ENCODE peak calls at places on chromosomes 4 and X, in five cellular contexts. D, H, A, T and L are unnamed samples.

GRCh38 chr4:185865901-185866328 is 53.9 kb upstream of the SORBS2 start:
- DNase-seq in D (no peak), H (peak), A (peak), T (no peak), L (no peak)

GRCh38 chr4:153822316-153822715 is 33.4 kb upstream of the SFRP2 start:
- DNase-seq in D (no peak), H (no peak), A (no peak), T (no peak), L (no peak)

GRCh38 chrX:40646489-40647306 is 663 bp downstream of the CXorf38 start:
- DNase-seq in D (peak), H (peak), A (peak), T (peak), L (no peak)

GRCh38 chr4:47839259-47839658 is 1.4 kb upstream of the CORIN start:
- DNase-seq in D (no peak), H (peak), A (peak), T (no peak), L (no peak)

GRCh38 chr4:174204194-174204831 is 79.2 kb downstream of the FBXO8 start:
- DNase-seq in D (no peak), H (no peak), A (no peak), T (no peak), L (no peak)

GRCh38 chr4:6217716-6218381 is 17.5 kb upstream of the JAKMIP1 start:
- DNase-seq in D (no peak), H (no peak), A (no peak), T (no peak), L (no peak)

GRCh38 chr4:112515278-112516075 is 503 bp downstream of the NEUROG2 start:
- DNase-seq in D (no peak), H (peak), A (peak), T (peak), L (no peak)

GRCh38 chrX:68947882-68948605 is 119.2 kb downstream of the EFNB1 start:
- DNase-seq in D (no peak), H (no peak), A (no peak), T (no peak), L (no peak)

GRCh38 chr4:185839204-185839712 is 27.3 kb upstream of the SORBS2 start:
- DNase-seq in D (no peak), H (peak), A (peak), T (peak), L (peak)

GRCh38 chr4:10063544-10064300 is 42.4 kb upstream of the SLC2A9 start:
- DNase-seq in D (peak), H (peak), A (peak), T (no peak), L (peak)

GRCh38 chr4:150415213-150415612 is 166.7 kb upstream of the MAB21L2 start:
- DNase-seq in D (no peak), H (no peak), A (no peak), T (no peak), L (no peak)

GRCh38 chrX:119075271-119075670 is 2.5 kb downstream of the CT47C1 start:
- DNase-seq in D (no peak), H (no peak), A (no peak), T (no peak), L (no peak)

GRCh38 chr4:16140520-16141249 is 56.9 kb upstream of the PROM1 start:
- DNase-seq in D (no peak), H (peak), A (peak), T (no peak), L (peak)

GRCh38 chr4:168791376-168791775 is 218.7 kb downstream of the CBR4 start:
- DNase-seq in D (no peak), H (no peak), A (no peak), T (no peak), L (no peak)

GRCh38 chr4:186078977-186079697 is 10.2 kb downstream of the TLR3 start:
- DNase-seq in D (no peak), H (peak), A (peak), T (no peak), L (no peak)

GRCh38 chr4:99998062-99998880 is 48.2 kb upstream of the H2AZ1 start:
- DNase-seq in D (no peak), H (peak), A (peak), T (no peak), L (no peak)

GRCh38 chr4:10737335-10737734 is 52.8 kb upstream of the CLNK start:
- DNase-seq in D (no peak), H (no peak), A (peak), T (no peak), L (no peak)

GRCh38 chrX:125103693-125104092 is 216.0 kb upstream of the TEX13C start:
- DNase-seq in D (no peak), H (no peak), A (no peak), T (no peak), L (no peak)

GRCh38 chr4:151322565-151322964 is 2.8 kb downstream of the SH3D19 start:
- DNase-seq in D (no peak), H (no peak), A (no peak), T (no peak), L (no peak)

GRCh38 chr4:6126971-6127745 is 73.2 kb downstream of the JAKMIP1 start:
- DNase-seq in D (no peak), H (no peak), A (no peak), T (no peak), L (no peak)

GRCh38 chr4:35966558-35966957 is 277.8 kb downstream of the ARAP2 start:
- DNase-seq in D (no peak), H (no peak), A (no peak), T (no peak), L (no peak)

DNA sequence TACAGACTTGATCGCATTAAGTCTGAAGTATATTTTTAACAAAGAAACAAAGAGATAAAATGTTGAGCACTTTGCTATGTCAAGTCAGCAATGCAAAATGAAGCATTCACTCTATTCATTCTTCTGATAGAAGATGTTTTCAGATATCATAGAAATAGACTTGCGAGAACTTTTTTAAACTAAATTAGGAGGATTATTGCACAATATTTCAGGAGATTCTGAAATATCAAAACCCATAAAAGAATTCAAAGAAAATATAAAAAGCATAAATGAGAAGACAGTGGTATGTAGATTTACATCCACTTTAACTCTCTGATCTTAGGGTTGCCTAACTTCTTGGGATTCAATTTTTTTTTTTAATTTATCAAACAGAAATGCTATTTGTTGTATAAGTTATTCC is 81.1 kb upstream of the PABPC4L start:
- DNase-seq in D (no peak), H (no peak), A (no peak), T (no peak), L (no peak)
- TF ChIP-seq CTCF in D (no peak), H (no peak), A (no peak), T (no peak), L (no peak)

DNA sequence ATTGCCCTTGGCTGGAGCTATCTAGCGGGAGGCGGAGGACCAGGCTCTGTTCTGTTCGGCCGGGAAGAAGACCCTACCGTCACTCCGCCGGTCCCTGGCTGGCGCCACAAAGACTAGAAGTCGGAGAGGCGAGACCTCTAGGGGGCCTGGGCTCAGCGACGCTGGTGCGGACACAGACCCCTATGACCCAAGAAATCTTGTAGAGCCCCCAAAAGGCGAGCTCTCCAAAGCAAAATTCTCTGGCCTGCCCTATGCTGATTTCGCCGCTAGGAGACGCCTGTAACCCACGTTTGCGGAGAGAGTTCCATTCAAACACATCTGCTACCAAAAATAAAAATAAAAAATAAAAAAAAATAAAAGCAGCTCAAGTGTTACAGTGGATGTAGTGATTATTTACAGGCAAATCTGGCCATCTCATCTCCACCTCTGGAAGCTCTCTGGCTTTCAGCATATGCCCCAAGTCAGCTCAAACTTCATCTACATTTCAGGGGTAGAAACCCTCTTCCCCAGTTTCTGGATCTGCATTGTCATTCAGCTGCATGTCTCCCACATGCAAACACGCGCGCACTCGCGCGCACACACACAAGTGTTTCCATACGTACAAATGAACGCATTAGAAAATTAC is 2.4 kb upstream of the PCDH10 start:
- DNase-seq in D (no peak), H (peak), A (peak), T (no peak), L (no peak)
- TF ChIP-seq CTCF in D (peak), H (peak), A (peak), T (no peak), L (peak)

GRCh38 chrX:1537031-1537715 is at the start of gene P2RY8:
- DNase-seq in D (peak), H (no peak), A (peak), T (peak), L (no peak)
- TF ChIP-seq CTCF in D (no peak), H (no peak), A (no peak), T (no peak), L (no peak)

GRCh38 chrX:153642313-153642654 is 4.7 kb upstream of the DUSP9 start:
- DNase-seq in D (no peak), H (peak), A (no peak), T (no peak), L (no peak)

GRCh38 chrX:153642655-153643430 is 4.2 kb upstream of the DUSP9 start:
- DNase-seq in D (no peak), H (no peak), A (no peak), T (no peak), L (no peak)

GRCh38 chrX:153645151-153645550 is 1.9 kb upstream of the DUSP9 start:
- DNase-seq in D (no peak), H (no peak), A (no peak), T (no peak), L (no peak)

GRCh38 chrX:153644356-153645125 is 2.5 kb upstream of the DUSP9 start:
- DNase-seq in D (peak), H (peak), A (no peak), T (no peak), L (no peak)

DNA sequence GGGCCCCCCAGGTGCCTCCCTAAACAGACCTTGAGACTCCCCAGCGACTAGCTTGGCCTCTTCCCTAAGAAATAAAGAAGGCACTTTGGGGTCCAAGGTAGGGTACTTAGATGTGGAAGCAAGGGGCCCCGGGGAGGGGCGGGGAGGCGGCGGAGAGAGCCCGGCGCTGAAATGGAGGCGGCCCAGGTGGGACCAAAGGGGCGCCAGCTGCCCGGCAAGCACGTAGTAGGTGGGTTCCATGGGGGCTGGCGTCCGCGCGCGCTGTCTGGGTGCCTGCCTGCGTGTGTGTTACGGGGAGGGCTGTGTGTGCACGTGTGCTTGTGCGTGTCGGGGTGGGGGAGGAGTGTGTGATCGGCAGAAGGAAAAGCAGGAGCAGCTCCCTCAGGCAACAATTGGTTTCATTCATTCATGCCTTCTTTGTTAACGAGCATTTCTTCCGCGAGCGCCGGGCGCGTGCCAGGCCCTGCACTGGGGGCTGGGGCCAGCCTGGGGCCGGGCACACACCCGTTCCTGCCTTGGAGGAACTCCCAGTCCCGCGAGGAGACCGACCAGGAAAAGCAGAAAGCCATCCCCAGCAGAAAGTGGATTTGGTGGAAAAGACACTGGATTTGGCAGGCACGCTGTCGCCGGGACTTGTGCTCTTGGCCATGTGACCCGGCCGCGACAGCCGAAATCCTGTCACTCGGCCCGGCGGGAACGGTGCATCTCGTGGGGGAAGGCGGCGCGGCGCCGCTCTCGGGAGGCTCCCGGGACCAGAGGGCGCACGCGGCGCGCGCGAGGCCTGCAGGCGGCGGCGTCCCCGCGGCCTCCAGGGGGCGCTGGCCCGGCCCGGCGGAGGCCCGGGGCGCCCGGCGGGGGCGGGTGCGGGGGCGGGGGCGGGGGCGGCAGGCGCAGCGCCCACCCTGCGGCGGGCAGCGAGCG is 3.3 kb upstream of the DUSP9 start:
- DNase-seq in D (no peak), H (peak), A (no peak), T (no peak), L (no peak)
- TF ChIP-seq CTCF in D (peak), H (no peak), A (no peak), T (no peak), L (no peak)

DNA sequence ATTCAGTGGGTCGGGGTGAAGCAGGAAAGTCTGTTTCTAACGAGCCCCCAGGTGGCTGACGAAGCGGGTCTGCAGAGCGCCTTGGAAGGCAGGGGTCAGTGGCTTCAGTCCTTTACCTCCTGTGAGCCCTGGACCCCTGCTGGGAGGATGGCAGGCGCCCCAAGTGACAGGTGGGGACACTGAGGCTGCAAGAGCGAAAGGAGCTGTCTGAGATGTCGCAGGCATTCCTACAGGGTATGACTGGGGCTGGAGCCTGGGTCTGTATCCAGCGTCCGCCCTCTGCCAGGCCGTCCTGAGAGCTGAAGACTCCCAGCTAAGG is 103.1 kb downstream of the PSAPL1 start:
- DNase-seq in D (no peak), H (no peak), A (no peak), T (no peak), L (no peak)
- TF ChIP-seq CTCF in D (no peak), H (no peak), A (no peak), T (no peak), L (no peak)

DNA sequence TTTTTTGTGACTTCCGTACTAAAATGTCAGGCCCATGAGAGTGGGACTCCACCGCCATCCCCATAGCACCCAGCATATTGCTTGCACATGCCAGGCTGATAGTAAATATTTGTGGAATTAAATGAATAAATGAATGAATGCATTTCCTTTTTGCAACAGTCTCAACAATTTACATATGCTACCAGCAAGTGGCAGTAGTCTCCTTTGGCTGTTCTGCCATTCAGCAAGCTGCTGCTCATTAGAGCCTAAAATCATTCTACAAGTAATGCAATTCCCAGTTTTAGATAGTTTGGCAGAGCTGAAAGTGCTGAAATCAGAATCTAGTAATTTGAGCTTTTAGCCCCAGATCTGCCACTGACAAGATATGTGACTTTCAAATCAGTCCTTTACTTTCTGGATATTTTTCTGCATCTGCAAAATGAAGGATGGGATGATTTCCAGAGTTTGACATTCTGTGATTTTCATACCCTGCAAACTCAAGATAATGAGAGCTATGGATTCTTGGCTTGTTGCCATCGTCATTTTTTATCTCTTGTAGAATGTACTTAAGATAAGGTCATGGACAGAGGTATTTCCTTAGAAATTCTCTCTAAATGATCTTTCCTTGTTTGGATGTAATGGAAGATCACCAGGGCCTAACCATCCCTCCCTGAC is 35.7 kb upstream of the INTS6L start:
- DNase-seq in D (no peak), H (peak), A (peak), T (no peak), L (no peak)
- TF ChIP-seq CTCF in D (peak), H (peak), A (peak), T (no peak), L (peak)

DNA sequence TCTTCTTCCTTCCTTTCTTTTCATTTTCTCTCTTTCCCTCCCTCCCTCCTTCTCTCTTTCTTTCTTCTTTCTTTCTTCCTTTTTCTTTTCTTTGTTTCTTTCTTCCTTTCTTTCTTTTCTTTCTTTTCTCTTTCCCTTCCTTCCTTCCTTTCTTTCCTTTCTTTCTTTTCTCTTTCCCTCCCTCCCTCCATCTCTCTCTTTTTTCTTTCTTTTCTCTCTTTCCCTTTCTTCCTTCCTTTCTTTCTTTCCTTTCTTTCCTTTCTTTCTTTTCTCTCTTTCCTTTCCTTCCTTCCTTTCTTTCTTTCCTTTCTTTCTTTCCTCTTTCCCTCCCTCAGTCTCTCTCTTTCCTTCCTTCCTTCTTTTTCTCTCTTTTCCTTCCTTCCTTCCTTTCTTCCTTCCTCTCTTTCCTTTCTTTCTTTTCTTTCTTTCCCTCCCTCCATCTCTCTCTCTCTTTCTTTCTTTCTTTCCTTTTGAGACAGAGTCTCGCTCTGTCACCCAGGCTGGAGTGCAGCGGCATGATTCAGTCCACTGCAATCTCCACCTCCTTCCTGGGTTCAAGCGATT is 44.4 kb downstream of the CRLF2 start:
- DNase-seq in D (no peak), H (no peak), A (no peak), T (no peak), L (no peak)
- TF ChIP-seq CTCF in D (no peak), H (no peak), A (no peak), T (no peak), L (no peak)

GRCh38 chrX:149650162-149650561 is 18.6 kb upstream of the TMEM185A start:
- DNase-seq in D (no peak), H (no peak), A (no peak), T (no peak), L (no peak)

GRCh38 chrX:149652232-149652981 is 20.8 kb upstream of the TMEM185A start:
- DNase-seq in D (no peak), H (no peak), A (no peak), T (no peak), L (no peak)

GRCh38 chrX:149647505-149647904 is 15.9 kb upstream of the TMEM185A start:
- DNase-seq in D (no peak), H (no peak), A (no peak), T (no peak), L (no peak)

GRCh38 chrX:149643496-149643895 is 11.9 kb upstream of the TMEM185A start:
- DNase-seq in D (no peak), H (no peak), A (no peak), T (no peak), L (no peak)

GRCh38 chrX:149648932-149649331 is 17.3 kb upstream of the TMEM185A start:
- DNase-seq in D (no peak), H (no peak), A (no peak), T (no peak), L (no peak)
- TF ChIP-seq CTCF in D (no peak), H (no peak), A (no peak), T (no peak), L (no peak)

DNA sequence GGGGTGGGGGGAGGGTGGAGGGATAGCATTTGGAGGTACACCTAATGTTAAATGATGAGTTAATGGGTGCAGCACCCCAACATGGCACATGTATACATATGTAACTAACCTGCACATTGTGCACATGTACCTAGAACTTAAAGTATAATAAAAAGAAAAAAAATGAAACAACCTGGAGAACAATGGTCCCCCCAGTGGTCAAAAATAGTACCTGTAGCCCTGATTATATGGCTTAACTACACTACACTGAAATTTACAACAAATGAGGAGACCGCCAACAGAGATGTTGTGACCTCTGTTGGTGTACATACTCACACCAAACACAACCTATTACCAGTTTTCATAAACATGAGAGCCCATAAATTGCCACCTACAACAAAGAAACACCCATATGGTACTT is 7.3 kb upstream of the MAGEE1 start:
- DNase-seq in D (no peak), H (no peak), A (no peak), T (no peak), L (no peak)
- TF ChIP-seq CTCF in D (no peak), H (no peak), A (no peak), T (no peak), L (no peak)

GRCh38 chr4:133596459-133596858 is 447.4 kb downstream of the PCDH10 start:
- DNase-seq in D (no peak), H (peak), A (no peak), T (no peak), L (no peak)
- TF ChIP-seq CTCF in D (no peak), H (no peak), A (no peak), T (no peak), L (no peak)